ENCODE peak calls at places on chromosome 22, in seven cellular contexts. O is heart left ventricle, G is fibroblast of lung, N is A549, L is heart right ventricle, F is HCT116, C is body of pancreas. X is an unnamed sample.
A peak's percentile ranks its signal among the peaks of the same experiment; 100 is the strongest.

GRCh38 chr22:22802346-22802970 is 85.2 kb upstream of the IGLL5 start:
- DNase-seq in O (no peak), G (no peak), N (no peak), L (no peak), F (no peak), C (no peak), X (no peak)

GRCh38 chr22:39173050-39173706 is 20.7 kb upstream of the CBX7 start:
- DNase-seq in O (no peak), G (no peak), N (no peak), L (no peak), F (no peak), C (no peak), X (no peak)

GRCh38 chr22:45891996-45892621 is 84.9 kb downstream of the WNT7B start:
- DNase-seq in O (no peak), G (no peak), N (no peak), L (peak; percentile 8), F (no peak), C (no peak), X (no peak)

GRCh38 chr22:44450503-44450902 is 47.5 kb downstream of the RTL6 start:
- DNase-seq in O (no peak), G (no peak), N (no peak), L (no peak), F (no peak), C (no peak), X (no peak)

GRCh38 chr22:23774922-23775436 is 2.3 kb downstream of the MMP11 start:
- DNase-seq in O (no peak), G (peak; percentile 76), N (no peak), L (no peak), F (no peak), C (no peak), X (no peak)

GRCh38 chr22:44628856-44629255 is 73.1 kb upstream of the PRR5 start:
- DNase-seq in O (no peak), G (no peak), N (no peak), L (no peak), F (no peak), C (no peak), X (peak; percentile 6)

GRCh38 chr22:17814084-17814483 is 39.8 kb upstream of the BID start:
- DNase-seq in O (no peak), G (no peak), N (no peak), L (no peak), F (no peak), C (no peak), X (no peak)

GRCh38 chr22:46297151-46297819 is 615 bp downstream of the GTSE1 start:
- DNase-seq in O (no peak), G (peak; percentile 50), N (no peak), L (no peak), F (no peak), C (peak; percentile 14), X (peak; percentile 69)

GRCh38 chr22:30877662-30878515 is 90.7 kb downstream of the MORC2 start:
- DNase-seq in O (no peak), G (no peak), N (no peak), L (peak; percentile 13), F (no peak), C (no peak), X (peak; percentile 49)

GRCh38 chr22:50456466-50457234 is 18.2 kb downstream of the SBF1 start:
- DNase-seq in O (no peak), G (no peak), N (no peak), L (no peak), F (no peak), C (no peak), X (no peak)
- TF ChIP-seq CTCF in O (no peak), G (peak; percentile 9), N (peak; percentile 13), L (no peak), F (peak; percentile 53), C (peak; percentile 21), X (no peak)

DNA sequence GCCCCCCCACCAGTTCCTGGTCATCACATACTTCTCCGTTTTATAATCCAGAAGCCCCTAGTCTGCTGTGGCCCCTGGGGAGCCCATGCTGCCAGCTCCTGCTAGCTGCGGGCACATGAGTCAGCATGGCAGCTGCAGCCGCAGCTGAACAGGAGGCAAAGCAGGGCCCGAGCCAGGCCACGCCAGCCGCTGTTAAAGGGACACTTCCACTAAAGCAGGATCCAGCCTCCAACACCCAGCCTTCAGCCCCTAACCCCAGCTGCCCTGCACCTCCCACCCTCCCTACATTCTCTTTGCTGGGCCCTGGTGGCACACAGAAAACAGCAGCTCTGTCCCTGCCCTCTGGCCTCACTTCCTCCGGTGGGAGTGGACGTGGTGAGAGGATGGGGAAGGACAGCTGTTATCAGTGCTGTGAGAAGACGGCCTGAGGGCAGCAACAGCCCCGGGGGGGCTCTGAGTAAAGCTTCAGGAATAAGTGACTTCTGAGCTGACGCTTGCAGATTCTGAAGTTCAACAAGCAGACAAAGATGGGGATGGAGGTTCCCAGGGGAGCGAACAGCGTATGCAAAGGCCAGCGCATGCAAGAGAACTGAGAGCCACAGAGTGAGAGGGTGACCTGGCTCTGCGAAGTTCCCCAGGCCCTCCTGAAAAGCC is 688 bp upstream of the LRRC74B start:
- DNase-seq in O (no peak), G (peak; percentile 64), N (no peak), L (no peak), F (no peak), C (peak; percentile 17), X (peak; percentile 43)
- H3K27ac ChIP-seq in O (no peak overlapping the region), G (peak overlapping the region; percentile 93), N (peak overlapping the region; percentile 11), L (no peak overlapping the region), F (no peak overlapping the region), C (no peak overlapping the region), X (no peak overlapping the region)

GRCh38 chr22:50312371-50312770 is 4.9 kb upstream of the PLXNB2 start:
- DNase-seq in O (no peak), G (no peak), N (no peak), L (no peak), F (no peak), C (no peak), X (no peak)

GRCh38 chr22:50314455-50315288 is 7.2 kb upstream of the PLXNB2 start:
- DNase-seq in O (peak; percentile 43), G (no peak), N (no peak), L (peak; percentile 61), F (no peak), C (no peak), X (peak; percentile 53)

GRCh38 chr22:50314081-50314454 is 6.6 kb upstream of the PLXNB2 start:
- DNase-seq in O (no peak), G (no peak), N (no peak), L (no peak), F (no peak), C (no peak), X (no peak)

GRCh38 chr22:50313021-50313420 is 5.6 kb upstream of the PLXNB2 start:
- DNase-seq in O (no peak), G (no peak), N (no peak), L (no peak), F (no peak), C (no peak), X (no peak)

GRCh38 chr22:50313600-50313999 is 6.2 kb upstream of the PLXNB2 start:
- DNase-seq in O (no peak), G (no peak), N (no peak), L (no peak), F (no peak), C (no peak), X (no peak)
- H3K4me3 ChIP-seq in O (no peak overlapping the region), G (no peak overlapping the region), N (no peak overlapping the region), L (no peak overlapping the region), F (no peak overlapping the region), C (no peak overlapping the region), X (no peak overlapping the region)

DNA sequence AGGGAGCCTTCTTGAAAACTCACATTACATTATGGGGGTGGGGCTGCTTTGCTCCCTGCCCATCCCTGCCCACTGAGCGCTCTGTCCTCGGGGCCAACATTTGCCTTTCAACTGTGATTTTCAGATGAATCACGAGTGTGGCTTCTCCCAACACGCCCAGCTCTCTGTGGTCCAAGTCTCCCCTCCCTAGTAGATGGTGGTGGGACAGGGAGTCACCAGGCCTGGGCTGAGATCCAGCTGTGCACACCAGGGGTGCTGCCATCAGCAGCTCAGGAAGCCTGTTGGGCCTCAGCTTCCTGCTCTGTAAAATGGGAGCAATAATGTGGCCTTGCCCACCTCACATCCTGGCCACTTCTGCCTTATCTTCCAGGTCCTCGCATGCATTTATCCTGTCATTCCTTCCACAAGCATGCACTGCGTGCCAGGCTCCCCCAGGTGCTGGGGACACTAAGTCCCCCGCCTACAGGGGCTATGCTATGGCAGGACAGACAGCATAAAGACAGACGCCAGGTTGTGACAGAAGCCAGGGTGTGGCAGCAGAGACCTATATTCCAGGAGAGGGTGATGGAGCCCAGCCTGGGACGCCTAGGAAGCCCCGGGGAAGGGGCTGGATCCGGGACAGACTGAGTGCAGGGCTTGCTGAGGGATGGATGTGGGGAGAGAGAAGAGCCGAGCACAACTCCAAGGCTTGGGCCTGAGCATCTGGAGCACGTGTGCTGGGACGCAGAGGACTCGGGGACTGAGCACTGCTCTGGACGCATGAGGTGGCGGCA is 30.5 kb downstream of the NFAM1 start:
- DNase-seq in O (no peak), G (no peak), N (no peak), L (no peak), F (no peak), C (no peak), X (no peak)
- TF ChIP-seq CTCF in O (no peak), G (no peak), N (no peak), L (no peak), F (no peak), C (no peak), X (no peak)

X was measured in adrenal gland.